ENCODE peak calls at places on chromosome 9, in four cellular contexts. E is HCT116, M is breast epithelium, G is ovary. B is an unnamed sample.

GRCh38 chr9:33329996-33330395 is 39.7 kb downstream of the NFX1 start:
- DNase-seq in E (no peak), M (no peak), G (no peak), B (no peak)

GRCh38 chr9:134656334-134657034 is 14.9 kb downstream of the COL5A1 start:
- DNase-seq in E (peak), M (no peak), G (no peak), B (no peak)

GRCh38 chr9:133135193-133135745 is 14.2 kb upstream of the RALGDS start:
- DNase-seq in E (peak), M (peak), G (peak), B (peak)

GRCh38 chr9:86534572-86535258 is 180.5 kb upstream of the TUT7 start:
- DNase-seq in E (no peak), M (no peak), G (no peak), B (no peak)

GRCh38 chr9:86529496-86530275 is 175.5 kb upstream of the TUT7 start:
- DNase-seq in E (no peak), M (no peak), G (no peak), B (no peak)

GRCh38 chr9:17782750-17783149 is 203.9 kb downstream of the SH3GL2 start:
- DNase-seq in E (no peak), M (no peak), G (no peak), B (no peak)

GRCh38 chr9:132864277-132864676 is 13.8 kb downstream of the AK8 start:
- DNase-seq in E (no peak), M (no peak), G (no peak), B (no peak)

GRCh38 chr9:87834357-87834756 is 48.3 kb upstream of the SPATA31E1 start:
- DNase-seq in E (peak), M (no peak), G (no peak), B (no peak)

GRCh38 chr9:110440796-110441195 is 103.1 kb upstream of the TXNDC8 start:
- DNase-seq in E (no peak), M (no peak), G (no peak), B (no peak)

GRCh38 chr9:93183663-93184438 is at the start of gene WNK2:
- DNase-seq in E (no peak), M (no peak), G (no peak), B (no peak)
- TF ChIP-seq POLR2A in E (peak), M (no peak), G (no peak), B (peak)

GRCh38 chr9:35341021-35341420 is 148.9 kb upstream of the RUSC2 start:
- DNase-seq in E (no peak), M (no peak), G (no peak), B (no peak)
- H3K4me3 ChIP-seq in E (no peak), M (no peak), G (no peak), B (peak)

DNA sequence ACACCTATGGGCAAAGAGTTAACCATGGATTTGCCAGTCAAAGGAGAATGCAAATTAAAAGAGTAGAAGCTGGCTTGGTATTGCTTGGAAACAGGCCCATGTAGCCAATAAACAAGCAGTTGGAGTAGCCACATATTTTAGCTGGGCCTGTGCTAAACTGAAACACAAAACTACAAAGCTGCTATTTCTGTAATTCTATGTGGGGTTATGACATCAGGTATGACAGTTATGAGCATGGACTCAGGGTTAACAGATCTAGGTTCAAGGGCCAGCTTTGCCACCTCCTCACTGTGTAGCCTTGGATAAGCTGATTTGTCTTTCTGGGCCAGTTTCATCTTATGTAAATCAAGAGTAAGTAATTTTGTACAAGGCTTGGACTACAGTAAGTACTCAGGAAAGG is 142.7 kb downstream of the PIP5K1B start:
- DNase-seq in E (no peak), M (no peak), G (no peak), B (no peak)
- TF ChIP-seq POLR2A in E (no peak), M (no peak), G (no peak), B (no peak)

GRCh38 chr9:129665814-129666511 is 516 bp downstream of the PRRX2 start:
- DNase-seq in E (no peak), M (no peak), G (no peak), B (no peak)
- H3K4me3 ChIP-seq in E (peak), M (peak), G (peak), B (no peak)

GRCh38 chr9:131578778-131579504 is 33.6 kb downstream of the PRRT1B start:
- DNase-seq in E (no peak), M (no peak), G (no peak), B (no peak)
- TF ChIP-seq POLR2A in E (no peak), M (no peak), G (no peak), B (no peak)

DNA sequence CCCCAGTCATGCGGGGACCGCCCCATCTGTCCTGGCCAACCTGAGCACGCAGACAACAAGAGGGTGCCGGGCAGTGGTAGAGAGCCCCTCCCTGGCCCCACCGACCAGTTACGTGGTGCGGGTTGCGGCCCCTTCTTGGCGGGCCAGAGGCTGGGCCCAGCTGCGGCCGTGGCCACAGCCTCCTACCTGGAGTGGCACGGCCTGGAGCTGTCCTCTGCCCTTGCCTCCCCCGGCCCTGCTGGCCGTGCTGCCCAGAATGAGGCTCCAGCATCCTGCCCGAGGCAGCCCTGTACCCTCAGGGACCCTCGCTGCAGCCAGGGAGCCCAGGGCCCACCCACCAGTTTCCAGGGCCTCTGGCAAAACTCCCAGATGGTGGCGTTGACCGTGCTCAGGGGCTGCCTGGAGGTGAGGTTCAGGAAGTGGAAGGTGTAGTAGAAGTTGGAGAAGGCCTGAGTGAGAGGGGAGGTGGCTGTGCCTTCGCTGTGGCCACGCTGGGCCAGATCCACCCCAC is 5.7 kb downstream of the ENTPD8 start:
- DNase-seq in E (no peak), M (no peak), G (no peak), B (no peak)
- H3K4me3 ChIP-seq in E (no peak), M (no peak), G (no peak), B (no peak)

DNA sequence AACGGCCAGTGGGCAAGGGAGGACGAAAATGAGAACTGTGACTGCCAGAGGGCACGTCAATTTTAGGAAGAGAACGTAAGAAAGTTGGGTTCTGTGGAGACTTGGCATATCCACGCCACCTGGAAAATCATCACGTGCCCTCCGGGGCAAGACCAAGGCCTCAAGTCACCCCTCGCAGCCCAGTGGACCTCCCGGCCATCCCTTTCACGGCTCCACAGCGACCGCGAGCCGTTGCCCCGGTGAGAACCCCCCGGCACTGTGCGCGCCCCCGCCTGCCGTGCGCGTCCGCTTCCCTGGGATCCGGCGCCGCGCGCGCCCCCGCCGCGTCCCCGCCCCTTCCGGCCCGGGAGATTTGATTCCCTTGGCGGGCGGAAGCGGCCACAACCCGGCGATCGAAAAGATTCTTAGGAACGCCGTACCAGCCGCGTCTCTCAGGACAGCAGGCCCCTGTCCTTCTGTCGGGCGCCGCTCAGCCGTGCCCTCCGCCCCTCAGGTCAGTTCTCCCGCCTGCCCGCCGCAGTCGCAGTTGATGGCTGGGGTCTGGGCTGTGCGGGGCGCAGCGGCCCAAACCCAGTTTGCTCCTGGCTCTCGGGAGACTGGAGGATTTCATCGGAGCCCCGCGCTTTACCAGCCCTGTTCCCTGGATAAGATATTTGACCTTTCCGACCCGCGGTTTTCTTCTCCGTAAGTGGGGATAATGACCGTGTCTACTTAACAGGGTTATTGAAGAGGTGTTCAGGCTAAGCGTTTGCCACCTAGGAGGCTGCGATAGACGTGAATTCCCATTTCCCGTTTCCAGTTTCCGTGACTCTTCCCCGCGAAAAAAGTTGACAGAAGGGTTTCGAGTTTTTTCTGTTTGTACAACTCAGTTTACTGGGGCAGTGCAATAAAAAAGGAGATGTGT is at the start of gene MELK:
- DNase-seq in E (peak), M (peak), G (peak), B (peak)
- TF ChIP-seq POLR2A in E (peak), M (no peak), G (peak), B (no peak)

GRCh38 chr9:70261131-70261870 is 2.5 kb downstream of the SMC5 start:
- DNase-seq in E (no peak), M (no peak), G (no peak), B (no peak)
- H3K4me3 ChIP-seq in E (no peak), M (no peak), G (peak), B (no peak)

GRCh38 chr9:127700594-127701255 is 6.1 kb upstream of the CFAP157 start:
- DNase-seq in E (no peak), M (no peak), G (no peak), B (no peak)

GRCh38 chr9:127697575-127697974 is 9.2 kb upstream of the CFAP157 start:
- DNase-seq in E (no peak), M (no peak), G (no peak), B (no peak)

GRCh38 chr9:127700140-127700539 is 6.6 kb upstream of the CFAP157 start:
- DNase-seq in E (no peak), M (no peak), G (no peak), B (no peak)

GRCh38 chr9:127698386-127698785 is 8.4 kb upstream of the CFAP157 start:
- DNase-seq in E (no peak), M (no peak), G (no peak), B (no peak)

DNA sequence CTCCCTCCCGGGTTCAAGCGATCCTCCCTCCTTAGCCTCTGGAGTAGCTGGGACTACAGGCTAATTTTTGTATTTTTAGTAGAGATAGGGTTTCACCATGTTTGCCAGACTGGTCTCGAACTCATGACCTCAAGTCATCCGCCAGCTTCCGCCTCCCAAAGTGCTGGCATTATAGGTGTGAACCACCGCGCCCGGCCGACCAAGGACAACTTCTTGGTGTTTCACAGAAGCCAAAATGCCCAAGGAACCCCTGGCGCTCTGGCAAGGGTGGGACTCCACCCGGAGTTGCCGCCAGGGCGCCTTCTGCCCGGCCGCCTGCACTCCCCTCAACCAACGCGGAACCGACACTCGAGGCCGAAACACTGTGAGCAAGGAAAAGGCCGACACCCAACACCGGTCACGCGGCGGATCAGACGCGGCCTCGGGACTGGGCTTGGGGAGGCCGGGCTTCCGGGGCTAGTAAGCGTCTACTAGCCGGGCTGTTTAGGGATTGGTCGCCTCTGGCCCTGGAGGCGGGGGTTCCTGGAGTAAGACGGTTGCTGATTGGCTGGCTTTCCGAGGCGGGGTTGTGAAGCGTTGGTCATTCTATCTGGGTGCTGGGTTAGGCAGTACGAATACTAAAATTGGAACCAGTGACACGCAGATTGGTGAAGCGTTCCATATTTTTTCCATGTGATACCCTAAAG is 7.7 kb upstream of the CFAP157 start:
- DNase-seq in E (peak), M (peak), G (peak), B (peak)
- TF ChIP-seq POLR2A in E (peak), M (peak), G (peak), B (peak)

DNA sequence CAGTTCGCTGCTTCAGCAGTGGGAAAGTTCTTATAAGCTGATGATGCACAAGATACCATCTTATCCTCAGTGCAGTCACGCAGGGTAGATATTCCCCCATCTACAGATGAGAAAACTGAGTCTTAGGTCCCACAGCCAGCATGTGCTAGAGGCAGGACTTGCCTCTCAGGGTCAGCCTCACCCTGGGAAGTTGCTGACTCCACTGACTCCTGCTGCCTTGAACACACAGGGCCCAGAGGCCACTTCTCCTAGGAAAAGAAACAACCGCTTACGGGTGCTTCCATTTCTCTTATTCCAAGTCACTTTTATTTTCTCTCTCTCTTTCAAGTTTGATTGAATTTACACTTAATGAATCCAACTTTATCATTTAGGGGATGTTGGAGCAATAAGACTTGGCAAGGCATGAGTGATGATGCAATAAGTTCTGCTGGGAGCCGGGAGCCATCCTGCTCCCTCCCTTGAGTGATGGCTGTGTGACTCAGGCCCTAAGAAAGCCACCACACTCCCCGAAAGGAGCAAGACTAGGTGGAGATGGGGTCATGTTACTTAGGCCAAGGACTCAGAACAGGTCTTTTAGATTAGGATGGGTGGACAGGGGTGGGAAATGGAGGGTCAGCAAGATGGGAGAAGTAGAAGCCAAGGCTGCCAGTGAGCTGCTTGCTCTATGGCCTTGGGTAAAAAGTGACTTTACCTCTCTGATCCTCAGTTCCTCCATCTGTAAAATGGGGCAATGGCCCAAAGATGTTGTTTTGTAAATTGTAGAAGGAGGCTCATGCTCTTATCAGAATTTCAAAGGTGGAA is 67.5 kb upstream of the ZNF618 start:
- DNase-seq in E (peak), M (no peak), G (peak), B (no peak)
- H3K4me3 ChIP-seq in E (no peak), M (no peak), G (no peak), B (no peak)